ENCODE peak calls at places on chromosomes 12 and 14, in seven cellular contexts. B, C, W, M, Z, X and E are unnamed samples.

GRCh38 chr12:49355913-49356312 is 9.2 kb downstream of the DNAJC22 start:
- DNase-seq in W (no peak), X (no peak), C (no peak), Z (no peak), M (no peak), B (no peak), E (no peak)

GRCh38 chr14:59343585-59343984 is 121.6 kb downstream of the GPR135 start:
- DNase-seq in Z (no peak), X (peak), B (no peak), C (no peak), W (peak), M (no peak), E (no peak)

GRCh38 chr14:54806616-54807015 is 96.0 kb downstream of the GCH1 start:
- DNase-seq in C (no peak), B (no peak), X (no peak), Z (no peak), M (no peak), W (no peak), E (no peak)

GRCh38 chr12:53055471-53056266 is 5.8 kb downstream of the TNS2 start:
- DNase-seq in M (no peak), X (no peak), B (no peak), Z (no peak), C (no peak), W (no peak), E (no peak)

GRCh38 chr14:37139710-37140109 is 32.7 kb downstream of the SLC25A21 start:
- DNase-seq in B (no peak), X (peak), M (peak), Z (no peak), W (no peak), C (peak), E (no peak)

GRCh38 chr12:78584695-78585094 is 279.9 kb upstream of the SYT1 start:
- DNase-seq in C (peak), Z (no peak), X (peak), B (peak), W (no peak), M (peak), E (peak)

GRCh38 chr12:88805286-88805685 is 225.0 kb upstream of the KITLG start:
- DNase-seq in Z (no peak), B (peak), M (no peak), X (no peak), W (no peak), C (no peak), E (peak)

GRCh38 chr12:2479866-2480510 is 314.8 kb upstream of the FKBP4 start:
- DNase-seq in Z (no peak), X (no peak), C (no peak), M (no peak), W (no peak), B (no peak), E (no peak)

GRCh38 chr14:92348154-92348553 is 25.2 kb downstream of the SLC24A4 start:
- DNase-seq in W (peak), B (no peak), C (no peak), Z (no peak), M (no peak), X (peak), E (no peak)

GRCh38 chr12:26317942-26318565 is 122.7 kb downstream of the SSPN start:
- DNase-seq in C (peak), X (peak), Z (no peak), W (peak), M (peak), B (peak), E (peak)

GRCh38 chr14:22845821-22846625 is 9.6 kb downstream of the MMP14 start:
- DNase-seq in B (no peak), C (no peak), W (no peak), Z (no peak), X (no peak), M (no peak), E (no peak)

GRCh38 chr14:67018720-67019119 is 170.5 kb upstream of the GARIN2 start:
- DNase-seq in X (no peak), W (no peak), B (no peak), Z (no peak), M (no peak), C (no peak), E (no peak)

GRCh38 chr14:96631621-96632362 is 129.6 kb downstream of the PAPOLA start:
- DNase-seq in Z (no peak), M (no peak), X (no peak), C (no peak), W (no peak), B (no peak), E (no peak)

GRCh38 chr14:81275305-81275950 is 54.7 kb upstream of the GTF2A1 start:
- DNase-seq in M (no peak), X (no peak), W (no peak), Z (no peak), B (no peak), C (no peak), E (no peak)

GRCh38 chr12:104649913-104650312 is 193.2 kb downstream of the CHST11 start:
- DNase-seq in M (no peak), Z (no peak), X (no peak), C (no peak), B (no peak), W (no peak), E (no peak)

GRCh38 chr12:81450920-81451739 is 308.0 kb downstream of the PPFIA2 start:
- DNase-seq in B (peak), C (peak), M (peak), X (peak), W (peak), Z (no peak), E (peak)

GRCh38 chr12:104877107-104877705 is 80.9 kb downstream of the SLC41A2 start:
- DNase-seq in Z (peak), B (peak), M (peak), X (peak), W (peak), C (peak), E (peak)

GRCh38 chr12:118750666-118751065 is 230.7 kb upstream of the SRRM4 start:
- DNase-seq in W (no peak), Z (no peak), M (no peak), X (no peak), C (no peak), B (no peak), E (no peak)

GRCh38 chr12:2580821-2581220 is 213.9 kb upstream of the FKBP4 start:
- DNase-seq in M (peak), W (no peak), X (no peak), Z (no peak), B (peak), C (no peak), E (peak)

GRCh38 chr14:103561381-103562134 is 899 bp downstream of the BAG5 start:
- DNase-seq in B (peak), X (peak), C (peak), Z (peak), W (peak), M (peak), E (peak)

GRCh38 chr12:92002673-92003382 is 142.8 kb downstream of the BTG1 start:
- DNase-seq in Z (no peak), M (no peak), C (no peak), W (no peak), X (no peak), B (no peak), E (no peak)

GRCh38 chr14:75132374-75133086 is 5.7 kb upstream of the NEK9 start:
- DNase-seq in B (peak), M (peak), X (peak), Z (peak), C (peak), W (peak), E (peak)

GRCh38 chr12:100919116-100919515 is 124.5 kb downstream of the ANO4 start:
- DNase-seq in B (peak), X (peak), M (no peak), Z (no peak), W (no peak), C (peak), E (peak)

GRCh38 chr14:85234626-85235025 is 295.3 kb upstream of the FLRT2 start:
- DNase-seq in Z (no peak), X (peak), C (peak), M (no peak), W (peak), B (no peak), E (no peak)

GRCh38 chr12:130162267-130162666 is at the start of gene FZD10:
- DNase-seq in X (peak), Z (no peak), W (no peak), C (no peak), M (no peak), B (no peak), E (peak)

GRCh38 chr14:52023518-52023917 is 34.2 kb downstream of the RTRAF start:
- DNase-seq in X (peak), M (peak), C (peak), W (no peak), B (peak), Z (no peak), E (peak)

GRCh38 chr14:94024549-94024948 is 1.6 kb upstream of the OTUB2 start:
- DNase-seq in B (no peak), C (no peak), M (no peak), X (no peak), W (no peak), Z (no peak), E (no peak)

GRCh38 chr12:49109631-49110172 is 945 bp downstream of the LMBR1L start:
- DNase-seq in C (no peak), X (no peak), W (no peak), Z (no peak), B (no peak), M (no peak), E (no peak)

GRCh38 chr14:105069887-105070759 is 4.9 kb upstream of the GPR132 start:
- DNase-seq in Z (no peak), W (no peak), M (no peak), X (no peak), B (peak), C (no peak), E (peak)

GRCh38 chr12:101414533-101415119 is 7.1 kb upstream of the ARL1 start:
- DNase-seq in B (peak), X (peak), C (peak), W (peak), Z (no peak), M (peak), E (peak)

GRCh38 chr12:127162902-127163301 is 1104.1 kb upstream of the TMEM132C start:
- DNase-seq in M (peak), W (no peak), Z (peak), X (peak), B (peak), C (peak), E (peak)

GRCh38 chr14:58298880-58299664 is 717 bp downstream of the ARID4A start:
- DNase-seq in Z (peak), B (no peak), M (no peak), C (no peak), X (peak), W (no peak), E (no peak)

GRCh38 chr12:110314308-110314707 is 33.3 kb downstream of the ATP2A2 start:
- DNase-seq in Z (no peak), M (peak), X (peak), B (peak), C (peak), W (peak), E (peak)

GRCh38 chr14:65470404-65470880 is 57.9 kb downstream of the FUT8 start:
- DNase-seq in X (no peak), W (no peak), B (no peak), M (no peak), Z (no peak), C (no peak), E (no peak)

GRCh38 chr14:74425525-74426201 is 347 bp downstream of the SYNDIG1L start:
- DNase-seq in C (no peak), Z (peak), W (no peak), X (peak), M (no peak), B (no peak), E (no peak)

GRCh38 chr14:105139212-105139825 is 29.3 kb downstream of the JAG2 start:
- DNase-seq in X (no peak), B (no peak), M (no peak), Z (no peak), C (no peak), W (no peak), E (no peak)

GRCh38 chr14:67514650-67515385 is 18.3 kb upstream of the PLEKHH1 start:
- DNase-seq in C (no peak), X (peak), B (peak), Z (peak), M (peak), W (no peak), E (peak)

GRCh38 chr14:80942158-80942738 is 710 bp upstream of the CEP128 start:
- DNase-seq in W (no peak), B (no peak), C (peak), Z (no peak), M (no peak), X (peak), E (no peak)

DNA sequence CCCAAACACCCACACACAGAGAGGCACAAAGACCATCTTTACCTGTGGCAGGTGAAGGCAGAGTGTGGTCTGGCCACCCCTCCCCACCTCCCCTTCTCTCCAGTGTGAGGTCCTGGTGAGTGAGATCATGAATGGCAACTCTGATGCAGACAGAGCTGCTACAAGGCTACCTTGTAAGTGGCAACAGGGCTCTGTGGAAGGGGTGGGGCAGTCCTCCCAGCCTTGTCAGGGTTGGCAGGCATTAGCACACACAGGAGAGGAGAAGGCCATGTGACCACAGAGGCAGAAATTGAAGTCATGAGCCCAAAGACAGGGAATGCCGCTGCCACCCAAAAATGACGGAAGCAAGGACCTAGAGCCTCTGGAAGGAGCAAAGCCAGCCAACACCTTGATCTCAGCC is 30.7 kb downstream of the VWF start:
- DNase-seq in W (peak), X (peak), B (no peak), M (no peak), C (no peak), Z (no peak), E (no peak)
- H3K4me3 ChIP-seq in W (peak), X (no peak), B (no peak), M (no peak), C (no peak), Z (no peak), E (no peak)

GRCh38 chr14:63209160-63209559 is 4.9 kb downstream of the RHOJ start:
- DNase-seq in Z (no peak), C (peak), X (peak), B (no peak), M (no peak), W (no peak), E (no peak)

GRCh38 chr14:63212776-63213500 is 8.7 kb downstream of the RHOJ start:
- DNase-seq in W (no peak), Z (no peak), X (no peak), M (no peak), C (no peak), B (no peak), E (no peak)

GRCh38 chr14:63214417-63215196 is 10.4 kb downstream of the RHOJ start:
- DNase-seq in M (no peak), W (no peak), B (peak), Z (no peak), X (no peak), C (no peak), E (no peak)

GRCh38 chr14:63210812-63211211 is 6.6 kb downstream of the RHOJ start:
- DNase-seq in B (no peak), M (no peak), X (no peak), Z (no peak), C (no peak), W (no peak), E (no peak)

DNA sequence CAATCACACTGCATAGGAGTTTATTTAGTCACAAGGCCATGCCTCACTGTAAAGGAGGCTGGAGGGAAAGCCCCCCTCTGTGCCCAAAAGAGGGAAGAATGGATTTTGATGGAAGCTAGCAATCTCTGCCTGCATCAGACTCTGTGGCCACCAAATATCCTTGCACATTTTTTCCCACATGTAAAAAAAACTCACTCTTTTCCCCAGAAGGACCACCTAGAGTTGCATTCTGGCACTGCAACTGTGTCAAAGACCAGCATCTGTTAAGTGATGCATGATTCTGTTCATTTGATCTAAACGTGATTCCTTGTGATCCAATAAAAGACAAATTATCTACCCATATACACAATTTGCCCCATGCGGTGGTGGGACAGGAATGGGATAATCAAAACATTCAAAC is 8.0 kb downstream of the RHOJ start:
- DNase-seq in B (no peak), W (no peak), Z (no peak), X (no peak), C (no peak), M (no peak), E (no peak)
- TF ChIP-seq CTCF in B (peak), W (no peak), Z (no peak), X (no peak), C (peak), M (no peak), E (no peak)

GRCh38 chr12:79690156-79690605 is 583 bp downstream of the PAWR start:
- DNase-seq in B (no peak), W (no peak), X (peak), M (no peak), Z (no peak), C (no peak), E (peak)
- H3K4me3 ChIP-seq in B (peak), W (peak), X (peak), M (peak), Z (peak), C (peak), E (peak)

GRCh38 chr12:121096199-121096798 is 36.4 kb upstream of the P2RX7 start:
- DNase-seq in Z (no peak), B (no peak), X (no peak), W (no peak), M (no peak), C (no peak), E (no peak)
- TF ChIP-seq CTCF in Z (peak), B (no peak), X (no peak), W (no peak), M (no peak), C (no peak), E (no peak)

GRCh38 chr12:113077057-113077858 is 20.7 kb downstream of the DTX1 start:
- DNase-seq in W (no peak), B (no peak), C (no peak), X (no peak), Z (no peak), M (no peak), E (no peak)
- H3K4me3 ChIP-seq in W (no peak), B (no peak), C (no peak), X (no peak), Z (no peak), M (no peak), E (no peak)

GRCh38 chr12:80195143-80195726 is 95.9 kb downstream of the OTOGL start:
- DNase-seq in M (peak), X (peak), Z (no peak), W (no peak), B (peak), C (peak), E (peak)
- TF ChIP-seq CTCF in M (peak), X (peak), Z (no peak), W (peak), B (peak), C (peak), E (peak)

GRCh38 chr12:62882140-62882539 is 52.8 kb downstream of the PPM1H start:
- DNase-seq in M (no peak), X (no peak), C (no peak), W (no peak), B (no peak), Z (no peak), E (no peak)
- H3K4me3 ChIP-seq in M (no peak), X (no peak), C (no peak), W (no peak), B (no peak), Z (no peak), E (no peak)